ENCODE peak calls at places on chromosomes 12 and 14, in seven cellular contexts. Y, W, T, G, O, D and Z are unnamed samples. For H3K4me1 and H3K36me3, the result is how much of the 10 kb centered on the place peaks cover.

GRCh38 chr12:67710582-67710981 is 62.0 kb downstream of the DYRK2 start:
- DNase-seq in O (peak), D (no peak), G (no peak), Y (no peak), T (peak), W (no peak), Z (no peak)

GRCh38 chr14:40346275-40346674 is 914.0 kb upstream of the FBXO33 start:
- DNase-seq in D (no peak), T (no peak), G (no peak), W (no peak), Y (no peak), O (no peak), Z (no peak)

GRCh38 chr12:29743801-29744200 is 39.9 kb downstream of the TMTC1 start:
- DNase-seq in Y (no peak), T (peak), O (peak), W (no peak), G (peak), D (no peak), Z (no peak)

GRCh38 chr12:31850268-31850667 is 108.9 kb upstream of the RESF1 start:
- DNase-seq in T (no peak), W (no peak), Y (no peak), O (no peak), G (no peak), D (no peak), Z (no peak)

GRCh38 chr14:55077691-55078151 is 26.3 kb downstream of the MAPK1IP1L start:
- DNase-seq in G (no peak), O (peak), W (no peak), D (no peak), Y (no peak), T (no peak), Z (no peak)

GRCh38 chr14:94110552-94111181 is at the start of gene IFI27:
- DNase-seq in O (peak), Y (no peak), W (peak), T (no peak), D (peak), G (no peak), Z (no peak)

GRCh38 chr12:110957652-110958051 is 37.3 kb upstream of the MYL2 start:
- DNase-seq in O (no peak), T (no peak), D (no peak), G (peak), W (no peak), Y (no peak), Z (no peak)

GRCh38 chr12:12467222-12467621 is 95.4 kb downstream of the DUSP16 start:
- DNase-seq in G (no peak), Y (peak), T (no peak), O (no peak), D (no peak), W (no peak), Z (peak)

GRCh38 chr12:1810201-1810930 is 10.0 kb upstream of the LRTM2 start:
- DNase-seq in T (peak), Y (no peak), O (peak), W (no peak), G (no peak), D (no peak), Z (no peak)

GRCh38 chr14:90281261-90281660 is 24.9 kb downstream of the PSMC1 start:
- DNase-seq in O (peak), G (no peak), D (no peak), W (no peak), T (peak), Y (no peak), Z (no peak)

GRCh38 chr14:77459072-77459723 is 1.3 kb downstream of the AHSA1 start:
- DNase-seq in W (peak), D (no peak), T (peak), G (peak), Y (peak), O (peak), Z (peak)

GRCh38 chr14:92719421-92719820 is 29.0 kb downstream of the LGMN start:
- DNase-seq in Y (no peak), T (peak), O (peak), D (no peak), G (no peak), W (no peak), Z (no peak)

GRCh38 chr12:78797201-78797931 is 67.2 kb upstream of the SYT1 start:
- DNase-seq in D (no peak), T (no peak), W (no peak), O (peak), Y (no peak), G (no peak), Z (no peak)

GRCh38 chr14:101927859-101928258 is 36.5 kb upstream of the DYNC1H1 start:
- DNase-seq in Y (no peak), W (peak), D (peak), G (peak), O (peak), T (peak), Z (no peak)

GRCh38 chr12:57756406-57757341 is 1.8 kb downstream of the MARCHF9 start:
- DNase-seq in G (peak), W (no peak), O (no peak), D (no peak), Y (peak), T (peak), Z (peak)

GRCh38 chr14:103563089-103563620 is 395 bp downstream of the COA8 start:
- DNase-seq in O (no peak), W (no peak), D (no peak), T (no peak), G (no peak), Y (no peak), Z (no peak)

GRCh38 chr12:26728205-26729050 is 104.6 kb downstream of the ITPR2 start:
- DNase-seq in T (no peak), W (no peak), Y (no peak), O (no peak), D (no peak), G (no peak), Z (no peak)

GRCh38 chr12:19572920-19573558 is 133.7 kb downstream of the AEBP2 start:
- DNase-seq in T (peak), Y (peak), O (peak), W (no peak), G (peak), D (no peak), Z (no peak)

GRCh38 chr12:49967777-49968250 is 4.9 kb upstream of the AQP6 start:
- DNase-seq in Y (no peak), O (no peak), G (no peak), D (no peak), T (no peak), W (no peak), Z (no peak)

GRCh38 chr12:2904260-2904659 is 13.6 kb downstream of the TULP3 start:
- DNase-seq in Y (no peak), T (no peak), G (no peak), O (no peak), W (no peak), D (no peak), Z (no peak)

GRCh38 chr12:39620664-39621658 is 1.4 kb upstream of the ABCD2 start:
- DNase-seq in W (no peak), G (peak), Y (peak), D (no peak), O (no peak), T (peak), Z (peak)

GRCh38 chr14:89373185-89373584 is 43.8 kb downstream of the FOXN3 start:
- DNase-seq in Y (no peak), D (no peak), T (no peak), G (no peak), O (no peak), W (no peak), Z (no peak)

GRCh38 chr12:67484788-67485480 is 163.6 kb upstream of the DYRK2 start:
- DNase-seq in T (no peak), Y (peak), D (no peak), G (no peak), O (no peak), W (no peak), Z (peak)

GRCh38 chr12:80216890-80217559 is 117.7 kb downstream of the OTOGL start:
- DNase-seq in O (no peak), T (no peak), G (no peak), W (no peak), D (no peak), Y (no peak), Z (no peak)

GRCh38 chr12:16606201-16606849 is 363 bp upstream of the LMO3 start:
- DNase-seq in G (no peak), W (peak), D (no peak), O (peak), Y (no peak), T (peak), Z (no peak)

GRCh38 chr12:121570467-121571283 is 10.1 kb downstream of the KDM2B start:
- DNase-seq in W (no peak), T (peak), O (peak), G (no peak), Y (no peak), D (no peak), Z (no peak)

GRCh38 chr14:74621556-74621955 is 9.5 kb upstream of the LTBP2 start:
- DNase-seq in O (no peak), D (no peak), T (no peak), W (no peak), Y (no peak), G (no peak), Z (no peak)

GRCh38 chr12:72286526-72286925 is 14.4 kb downstream of the TRHDE start:
- DNase-seq in G (no peak), D (no peak), T (no peak), Y (no peak), O (no peak), W (no peak), Z (no peak)

GRCh38 chr14:35229495-35230089 is 62.6 kb upstream of the PSMA6 start:
- DNase-seq in T (no peak), D (no peak), W (no peak), G (no peak), O (no peak), Y (no peak), Z (no peak)

GRCh38 chr14:84343637-84344036 is 1186.3 kb upstream of the FLRT2 start:
- DNase-seq in O (peak), Y (no peak), W (no peak), G (no peak), T (peak), D (no peak), Z (no peak)

GRCh38 chr12:132219323-132219722 is 75.1 kb downstream of the NOC4L start:
- DNase-seq in W (no peak), Y (no peak), G (no peak), O (no peak), T (no peak), D (no peak), Z (no peak)

GRCh38 chr14:74528886-74529285 is 35.3 kb downstream of the ISCA2 start:
- DNase-seq in Y (no peak), D (no peak), W (no peak), O (no peak), T (no peak), G (no peak), Z (no peak)

GRCh38 chr12:15701212-15701611 is 88.0 kb downstream of the EPS8 start:
- DNase-seq in Y (no peak), W (no peak), O (peak), T (peak), G (no peak), D (no peak), Z (no peak)

DNA sequence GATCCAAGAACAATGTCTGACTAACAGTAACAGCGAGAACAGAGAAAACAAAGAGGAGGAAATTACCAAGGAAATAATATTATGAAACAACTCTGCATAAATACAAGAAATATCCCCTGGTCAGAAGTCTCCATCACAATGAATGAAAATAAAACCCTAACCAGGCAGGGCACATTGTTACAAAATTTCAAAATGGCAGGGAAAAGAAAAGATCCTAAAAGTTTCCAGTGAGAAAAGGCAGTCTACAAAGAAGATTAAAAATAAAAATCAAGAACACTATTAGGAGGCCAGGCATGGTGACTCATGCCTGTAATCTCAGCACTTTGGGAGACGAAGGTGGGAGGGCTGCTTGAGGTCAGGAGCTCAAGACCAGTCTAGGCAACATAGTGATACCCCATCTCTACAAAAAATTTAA is 47.9 kb downstream of the FERMT2 start:
- DNase-seq in Y (no peak), G (no peak), D (no peak), O (peak), W (no peak), T (peak), Z (no peak)
- H3K4me1 ChIP-seq in Y (under half), G (under half), D (under half), O (under half), W (under half), T (under half), Z (under half)

GRCh38 chr14:48744202-48744601 is 842.0 kb downstream of the RPS29 start:
- DNase-seq in O (no peak), G (no peak), D (no peak), W (no peak), Y (no peak), T (no peak), Z (no peak)
- H3K36me3 ChIP-seq in O (under half), G (under half), D (under half), W (under half), Y (under half), T (under half), Z (under half)

DNA sequence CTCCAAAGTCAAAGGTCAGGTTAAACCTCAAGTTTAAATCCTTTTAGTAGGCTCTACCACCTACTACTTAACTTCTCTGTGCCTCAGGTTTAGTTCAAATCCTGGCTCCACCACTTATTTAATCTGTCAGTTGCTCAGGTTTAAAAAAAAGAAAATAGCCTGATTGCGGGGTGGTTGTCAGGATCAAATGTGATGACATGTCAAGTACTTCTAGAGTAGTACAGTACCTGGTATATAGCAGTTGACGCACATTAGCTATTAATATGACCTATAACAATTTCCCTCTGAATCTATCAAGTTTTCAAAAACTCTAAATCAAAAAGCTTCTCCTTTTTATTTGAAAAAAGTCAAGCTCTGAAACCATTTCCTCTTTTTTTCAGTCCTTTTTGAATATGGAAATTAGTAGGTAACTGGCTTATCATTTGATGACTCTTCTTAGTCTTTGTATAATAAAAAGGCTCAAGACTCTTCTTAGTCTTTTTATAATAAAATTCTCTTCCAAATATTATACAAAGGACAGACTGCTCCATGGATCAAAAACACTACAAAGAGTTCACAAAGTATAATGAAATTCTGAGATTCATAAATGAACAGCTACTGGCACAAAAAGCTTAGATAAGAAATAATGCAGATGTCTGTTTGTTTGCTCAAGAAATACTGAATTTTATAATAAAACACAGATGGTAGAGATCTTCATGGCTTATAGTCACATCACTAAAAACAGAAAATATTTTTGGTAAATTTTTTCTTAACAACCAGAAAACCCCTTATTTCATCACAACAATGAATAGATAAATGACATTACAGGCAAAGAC is 5.0 kb downstream of the OSBPL8 start:
- DNase-seq in T (no peak), Y (no peak), D (no peak), O (no peak), W (no peak), G (no peak), Z (no peak)
- H3K4me3 ChIP-seq in T (no peak), Y (no peak), D (no peak), O (no peak), W (no peak), G (no peak), Z (no peak)

GRCh38 chr12:65595016-65595560 is 229.2 kb upstream of the HMGA2 start:
- DNase-seq in D (no peak), O (no peak), W (no peak), Y (no peak), G (no peak), T (no peak), Z (no peak)
- H3K4me1 ChIP-seq in D (under half), O (under half), W (under half), Y (under half), G (under half), T (under half), Z (under half)

GRCh38 chr14:21209185-21209584 is 53.3 kb upstream of the OR5AU1 start:
- DNase-seq in Y (no peak), G (no peak), D (no peak), T (no peak), W (no peak), O (no peak), Z (no peak)

GRCh38 chr14:21208554-21208953 is 52.7 kb upstream of the OR5AU1 start:
- DNase-seq in T (no peak), W (no peak), Y (no peak), G (no peak), O (no peak), D (no peak), Z (no peak)

GRCh38 chr14:21206753-21207684 is 51.2 kb upstream of the OR5AU1 start:
- DNase-seq in Y (no peak), W (no peak), D (no peak), T (no peak), G (no peak), O (no peak), Z (no peak)

GRCh38 chr14:21211509-21211908 is 55.6 kb upstream of the OR5AU1 start:
- DNase-seq in T (no peak), Y (no peak), D (no peak), O (no peak), G (no peak), W (no peak), Z (no peak)

DNA sequence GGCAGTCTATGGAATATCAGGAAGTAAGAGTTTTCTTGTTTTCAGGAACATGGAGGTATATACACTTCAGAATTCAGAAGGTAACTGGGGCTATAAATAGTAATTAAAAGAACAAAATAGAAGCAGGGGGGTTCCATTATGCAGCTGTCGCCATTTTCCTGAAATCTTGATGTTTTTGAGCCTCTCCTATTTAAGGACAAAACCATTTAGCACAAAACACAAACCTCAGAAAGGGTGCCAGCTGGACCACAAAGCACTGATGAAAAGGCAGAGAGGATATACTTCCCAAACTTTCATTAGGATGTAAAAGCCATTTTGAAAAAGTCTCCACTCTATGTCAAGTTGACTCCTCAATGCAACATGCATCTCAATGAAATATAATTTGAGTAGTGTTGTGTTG is 54.2 kb upstream of the OR5AU1 start:
- DNase-seq in G (no peak), T (no peak), W (no peak), D (no peak), O (no peak), Y (no peak), Z (no peak)
- H3K36me3 ChIP-seq in G (half or more), T (half or more), W (under half), D (half or more), O (under half), Y (under half), Z (under half)

DNA sequence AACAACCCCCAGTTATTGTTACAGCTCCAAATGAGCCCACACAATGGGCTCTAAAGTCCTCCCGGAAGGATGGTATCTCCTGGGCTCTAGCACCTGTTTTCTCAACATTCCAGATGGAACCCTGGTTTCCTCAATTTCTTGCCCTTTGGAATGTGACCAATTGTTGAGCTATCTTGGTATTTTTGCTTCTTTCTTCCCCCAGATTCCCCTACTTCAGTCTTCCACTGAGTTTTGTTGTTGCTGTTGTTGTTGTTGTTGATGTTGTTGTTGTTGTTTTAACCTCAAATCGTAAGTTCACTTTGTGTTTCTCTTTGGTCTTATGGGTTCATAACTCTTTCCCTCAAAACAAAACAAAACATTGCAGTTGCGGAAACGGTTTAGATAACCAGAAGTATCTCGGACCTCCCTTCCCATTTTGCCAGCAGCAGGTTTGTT is 788 bp upstream of the DDX23 start:
- DNase-seq in G (no peak), T (no peak), Y (no peak), D (no peak), O (no peak), W (no peak), Z (no peak)
- H3K4me3 ChIP-seq in G (peak), T (no peak), Y (peak), D (peak), O (peak), W (peak), Z (peak)

GRCh38 chr14:69661194-69661537 is 49.8 kb downstream of the SUSD6 start:
- DNase-seq in W (no peak), G (no peak), T (no peak), D (no peak), Y (no peak), O (no peak), Z (no peak)
- H3K4me1 ChIP-seq in W (half or more), G (under half), T (under half), D (half or more), Y (under half), O (under half), Z (under half)